ENCODE peak calls at places on chromosomes 1 and 21, in six cellular contexts. One of them, this sample, is unnamed.

GRCh38 chr1:167067904-167068303 is 22.3 kb downstream of the GPA33 start:
- DNase-seq in D341Med: no peak
- DNase-seq in AG09309: no peak
- DNase-seq in Right ventricle myocardium superior: no peak
- DNase-seq in fibroblast of lung: no peak
- DNase-seq in stimulated activated CD4-positive, alpha-beta T cell treated with anti-CD3 and anti-CD28 coated beads, Interleukin-4, amount 100 ng/mL, for 48 hours: no peak
- DNase-seq in this sample: no peak

GRCh38 chr1:84442256-84442655 is 36.8 kb upstream of the RPF1 start:
- DNase-seq in D341Med: peak; percentile 37
- DNase-seq in AG09309: peak; percentile 90
- DNase-seq in Right ventricle myocardium superior: no peak
- DNase-seq in fibroblast of lung: peak; percentile 91
- DNase-seq in stimulated activated CD4-positive, alpha-beta T cell treated with anti-CD3 and anti-CD28 coated beads, Interleukin-4, amount 100 ng/mL, for 48 hours: no peak
- DNase-seq in this sample: peak; percentile 9

GRCh38 chr1:205275133-205275532 is 46.4 kb downstream of the NUAK2 start:
- DNase-seq in D341Med: no peak
- DNase-seq in AG09309: no peak
- DNase-seq in Right ventricle myocardium superior: no peak
- DNase-seq in fibroblast of lung: no peak
- DNase-seq in stimulated activated CD4-positive, alpha-beta T cell treated with anti-CD3 and anti-CD28 coated beads, Interleukin-4, amount 100 ng/mL, for 48 hours: no peak
- DNase-seq in this sample: no peak

GRCh38 chr21:34278451-34278850 is 85.4 kb upstream of the KCNE2 start:
- DNase-seq in D341Med: no peak
- DNase-seq in AG09309: no peak
- DNase-seq in Right ventricle myocardium superior: no peak
- DNase-seq in fibroblast of lung: no peak
- DNase-seq in stimulated activated CD4-positive, alpha-beta T cell treated with anti-CD3 and anti-CD28 coated beads, Interleukin-4, amount 100 ng/mL, for 48 hours: no peak
- DNase-seq in this sample: no peak

GRCh38 chr1:17199267-17200044 is 5.5 kb upstream of the PADI1 start:
- DNase-seq in D341Med: no peak
- DNase-seq in AG09309: no peak
- DNase-seq in Right ventricle myocardium superior: no peak
- DNase-seq in fibroblast of lung: peak; percentile 51
- DNase-seq in stimulated activated CD4-positive, alpha-beta T cell treated with anti-CD3 and anti-CD28 coated beads, Interleukin-4, amount 100 ng/mL, for 48 hours: no peak
- DNase-seq in this sample: no peak

GRCh38 chr1:200359610-200360163 is 50.1 kb downstream of the ZNF281 start:
- DNase-seq in D341Med: no peak
- DNase-seq in AG09309: peak; percentile 57
- DNase-seq in Right ventricle myocardium superior: no peak
- DNase-seq in fibroblast of lung: peak; percentile 78
- DNase-seq in stimulated activated CD4-positive, alpha-beta T cell treated with anti-CD3 and anti-CD28 coated beads, Interleukin-4, amount 100 ng/mL, for 48 hours: no peak
- DNase-seq in this sample: no peak

GRCh38 chr1:156368889-156369684 is at the start of gene RHBG:
- DNase-seq in D341Med: peak; percentile 46
- DNase-seq in AG09309: no peak
- DNase-seq in Right ventricle myocardium superior: peak; percentile 67
- DNase-seq in fibroblast of lung: peak; percentile 25
- DNase-seq in stimulated activated CD4-positive, alpha-beta T cell treated with anti-CD3 and anti-CD28 coated beads, Interleukin-4, amount 100 ng/mL, for 48 hours: no peak
- DNase-seq in this sample: no peak

GRCh38 chr1:5722635-5723157 is 269.5 kb downstream of the NPHP4 start:
- DNase-seq in D341Med: no peak
- DNase-seq in AG09309: no peak
- DNase-seq in Right ventricle myocardium superior: no peak
- DNase-seq in fibroblast of lung: no peak
- DNase-seq in stimulated activated CD4-positive, alpha-beta T cell treated with anti-CD3 and anti-CD28 coated beads, Interleukin-4, amount 100 ng/mL, for 48 hours: no peak
- DNase-seq in this sample: no peak

GRCh38 chr1:40753142-40753882 is 30.3 kb upstream of the KCNQ4 start:
- DNase-seq in D341Med: no peak
- DNase-seq in AG09309: no peak
- DNase-seq in Right ventricle myocardium superior: no peak
- DNase-seq in fibroblast of lung: no peak
- DNase-seq in stimulated activated CD4-positive, alpha-beta T cell treated with anti-CD3 and anti-CD28 coated beads, Interleukin-4, amount 100 ng/mL, for 48 hours: no peak
- DNase-seq in this sample: no peak

GRCh38 chr1:51661081-51661518 is 44.2 kb downstream of the OSBPL9 start:
- DNase-seq in D341Med: no peak
- DNase-seq in AG09309: peak; percentile 93
- DNase-seq in Right ventricle myocardium superior: no peak
- DNase-seq in fibroblast of lung: peak; percentile 97
- DNase-seq in stimulated activated CD4-positive, alpha-beta T cell treated with anti-CD3 and anti-CD28 coated beads, Interleukin-4, amount 100 ng/mL, for 48 hours: no peak
- DNase-seq in this sample: no peak

GRCh38 chr1:237851209-237851845 is 39.4 kb downstream of the ZP4 start:
- DNase-seq in D341Med: peak; percentile 77
- DNase-seq in AG09309: peak; percentile 10
- DNase-seq in Right ventricle myocardium superior: peak; percentile 52
- DNase-seq in fibroblast of lung: peak; percentile 55
- DNase-seq in stimulated activated CD4-positive, alpha-beta T cell treated with anti-CD3 and anti-CD28 coated beads, Interleukin-4, amount 100 ng/mL, for 48 hours: peak; percentile 28
- DNase-seq in this sample: no peak

GRCh38 chr1:196409586-196409985 is 198.7 kb downstream of the KCNT2 start:
- DNase-seq in D341Med: no peak
- DNase-seq in AG09309: no peak
- DNase-seq in Right ventricle myocardium superior: no peak
- DNase-seq in fibroblast of lung: peak; percentile 47
- DNase-seq in stimulated activated CD4-positive, alpha-beta T cell treated with anti-CD3 and anti-CD28 coated beads, Interleukin-4, amount 100 ng/mL, for 48 hours: no peak
- DNase-seq in this sample: no peak

GRCh38 chr1:224137518-224137917 is 23.6 kb downstream of the FBXO28 start:
- DNase-seq in D341Med: no peak
- DNase-seq in AG09309: no peak
- DNase-seq in Right ventricle myocardium superior: no peak
- DNase-seq in fibroblast of lung: no peak
- DNase-seq in stimulated activated CD4-positive, alpha-beta T cell treated with anti-CD3 and anti-CD28 coated beads, Interleukin-4, amount 100 ng/mL, for 48 hours: no peak
- DNase-seq in this sample: no peak

GRCh38 chr1:111052246-111052645 is 87.6 kb downstream of the DRAM2 start:
- DNase-seq in D341Med: no peak
- DNase-seq in AG09309: no peak
- DNase-seq in Right ventricle myocardium superior: no peak
- DNase-seq in fibroblast of lung: no peak
- DNase-seq in stimulated activated CD4-positive, alpha-beta T cell treated with anti-CD3 and anti-CD28 coated beads, Interleukin-4, amount 100 ng/mL, for 48 hours: no peak
- DNase-seq in this sample: no peak

GRCh38 chr1:64839270-64839669 is 94.4 kb downstream of the RAVER2 start:
- DNase-seq in D341Med: no peak
- DNase-seq in AG09309: no peak
- DNase-seq in Right ventricle myocardium superior: no peak
- DNase-seq in fibroblast of lung: no peak
- DNase-seq in stimulated activated CD4-positive, alpha-beta T cell treated with anti-CD3 and anti-CD28 coated beads, Interleukin-4, amount 100 ng/mL, for 48 hours: no peak
- DNase-seq in this sample: no peak

GRCh38 chr1:178536844-178537371 is 24.0 kb downstream of the TEX35 start:
- DNase-seq in D341Med: no peak
- DNase-seq in AG09309: peak; percentile 97
- DNase-seq in Right ventricle myocardium superior: peak; percentile 80
- DNase-seq in fibroblast of lung: peak; percentile 99
- DNase-seq in stimulated activated CD4-positive, alpha-beta T cell treated with anti-CD3 and anti-CD28 coated beads, Interleukin-4, amount 100 ng/mL, for 48 hours: no peak
- DNase-seq in this sample: no peak

GRCh38 chr21:42796327-42797062 is 82.8 kb downstream of the WDR4 start:
- DNase-seq in D341Med: no peak
- DNase-seq in AG09309: no peak
- DNase-seq in Right ventricle myocardium superior: no peak
- DNase-seq in fibroblast of lung: no peak
- DNase-seq in stimulated activated CD4-positive, alpha-beta T cell treated with anti-CD3 and anti-CD28 coated beads, Interleukin-4, amount 100 ng/mL, for 48 hours: no peak
- DNase-seq in this sample: no peak

GRCh38 chr1:212179394-212180076 is 105.7 kb upstream of the PPP2R5A start:
- DNase-seq in D341Med: no peak
- DNase-seq in AG09309: peak; percentile 76
- DNase-seq in Right ventricle myocardium superior: no peak
- DNase-seq in fibroblast of lung: peak; percentile 95
- DNase-seq in stimulated activated CD4-positive, alpha-beta T cell treated with anti-CD3 and anti-CD28 coated beads, Interleukin-4, amount 100 ng/mL, for 48 hours: no peak
- DNase-seq in this sample: no peak

GRCh38 chr1:240831191-240831631 is 219.3 kb upstream of the GREM2 start:
- DNase-seq in D341Med: no peak
- DNase-seq in AG09309: peak; percentile 94
- DNase-seq in Right ventricle myocardium superior: no peak
- DNase-seq in fibroblast of lung: peak; percentile 83
- DNase-seq in stimulated activated CD4-positive, alpha-beta T cell treated with anti-CD3 and anti-CD28 coated beads, Interleukin-4, amount 100 ng/mL, for 48 hours: no peak
- DNase-seq in this sample: no peak

GRCh38 chr1:9996624-9997582 is at the start of gene RBP7:
- DNase-seq in D341Med: peak; percentile 87
- DNase-seq in AG09309: no peak
- DNase-seq in Right ventricle myocardium superior: peak; percentile 67
- DNase-seq in fibroblast of lung: no peak
- DNase-seq in stimulated activated CD4-positive, alpha-beta T cell treated with anti-CD3 and anti-CD28 coated beads, Interleukin-4, amount 100 ng/mL, for 48 hours: no peak
- DNase-seq in this sample: peak; percentile 37

GRCh38 chr1:118960567-118961136 is 27.5 kb downstream of the TBX15 start:
- DNase-seq in D341Med: no peak
- DNase-seq in AG09309: peak; percentile 72
- DNase-seq in Right ventricle myocardium superior: peak; percentile 54
- DNase-seq in fibroblast of lung: peak; percentile 14
- DNase-seq in stimulated activated CD4-positive, alpha-beta T cell treated with anti-CD3 and anti-CD28 coated beads, Interleukin-4, amount 100 ng/mL, for 48 hours: no peak
- DNase-seq in this sample: no peak

GRCh38 chr1:201112173-201112731 is at the start of gene CACNA1S:
- DNase-seq in D341Med: no peak
- DNase-seq in AG09309: no peak
- DNase-seq in Right ventricle myocardium superior: no peak
- DNase-seq in fibroblast of lung: no peak
- DNase-seq in stimulated activated CD4-positive, alpha-beta T cell treated with anti-CD3 and anti-CD28 coated beads, Interleukin-4, amount 100 ng/mL, for 48 hours: no peak
- DNase-seq in this sample: no peak

GRCh38 chr1:78297828-78298227 is 192.9 kb upstream of the PTGFR start:
- DNase-seq in D341Med: no peak
- DNase-seq in AG09309: no peak
- DNase-seq in Right ventricle myocardium superior: no peak
- DNase-seq in fibroblast of lung: peak; percentile 37
- DNase-seq in stimulated activated CD4-positive, alpha-beta T cell treated with anti-CD3 and anti-CD28 coated beads, Interleukin-4, amount 100 ng/mL, for 48 hours: no peak
- DNase-seq in this sample: no peak